ENCODE peak calls at places on chromosomes 5 and 9, in five cellular contexts. Z, N, X, C and D are unnamed samples.

GRCh38 chr5:56681346-56681745 is 134.0 kb upstream of the MAP3K1 start:
- DNase-seq in X (no peak), Z (no peak), N (no peak), C (no peak), D (no peak)

GRCh38 chr5:133289686-133290367 is 238.0 kb downstream of the HSPA4 start:
- DNase-seq in X (peak), Z (no peak), N (no peak), C (no peak), D (peak)

GRCh38 chr5:11801061-11801460 is 103.2 kb downstream of the CTNND2 start:
- DNase-seq in C (no peak), Z (no peak), X (no peak), N (no peak), D (no peak)

GRCh38 chr5:74693176-74693575 is 8.1 kb downstream of the HEXB start:
- DNase-seq in Z (no peak), N (no peak), C (no peak), X (no peak), D (no peak)

GRCh38 chr5:33785571-33785970 is 106.2 kb downstream of the ADAMTS12 start:
- DNase-seq in X (no peak), N (no peak), C (no peak), Z (no peak), D (no peak)

GRCh38 chr9:87569008-87569908 is 71.6 kb downstream of the DAPK1 start:
- DNase-seq in C (no peak), Z (no peak), N (no peak), X (peak), D (no peak)

GRCh38 chr5:143749581-143750204 is 62.3 kb upstream of the HMHB1 start:
- DNase-seq in C (no peak), Z (no peak), X (no peak), N (no peak), D (no peak)

GRCh38 chr9:136803551-136804508 is 3.9 kb upstream of the RABL6 start:
- DNase-seq in X (no peak), Z (no peak), C (no peak), N (no peak), D (no peak)

GRCh38 chr5:96344678-96345612 is 88.1 kb downstream of the PCSK1 start:
- DNase-seq in C (no peak), X (peak), N (no peak), Z (peak), D (peak)

GRCh38 chr5:82597437-82597836 is 319.3 kb upstream of the RPS23 start:
- DNase-seq in Z (no peak), C (no peak), X (no peak), N (no peak), D (no peak)

GRCh38 chr9:134455951-134456739 is 129.9 kb downstream of the RXRA start:
- DNase-seq in X (no peak), C (peak), Z (peak), N (peak), D (no peak)

GRCh38 chr9:69186841-69187611 is 12.9 kb downstream of the TJP2 start:
- DNase-seq in Z (no peak), C (no peak), X (peak), N (no peak), D (peak)

GRCh38 chr5:26647781-26648180 is 390.6 kb downstream of the CDH9 start:
- DNase-seq in Z (no peak), N (no peak), C (no peak), X (no peak), D (no peak)

GRCh38 chr9:131872006-131872405 is 132.1 kb upstream of the RAPGEF1 start:
- DNase-seq in C (no peak), N (no peak), Z (no peak), X (no peak), D (no peak)

GRCh38 chr5:142432369-142432863 is 107.6 kb upstream of the SPRY4 start:
- DNase-seq in N (peak), C (no peak), Z (no peak), X (no peak), D (no peak)

GRCh38 chr9:76876098-76876497 is 29.8 kb downstream of the PRUNE2 start:
- DNase-seq in X (no peak), C (no peak), Z (no peak), N (no peak), D (no peak)

GRCh38 chr5:148005788-148006520 is 57.8 kb upstream of the SPINK5 start:
- DNase-seq in N (no peak), C (no peak), X (no peak), Z (no peak), D (peak)

GRCh38 chr9:133612051-133612450 is 2.9 kb upstream of the FAM163B start:
- DNase-seq in N (no peak), C (no peak), X (no peak), Z (no peak), D (no peak)

GRCh38 chr5:172828911-172829431 is 5.1 kb upstream of the ERGIC1 start:
- DNase-seq in X (no peak), Z (no peak), N (no peak), C (no peak), D (no peak)

GRCh38 chr9:137103206-137103999 is 11.1 kb downstream of the DPP7 start:
- DNase-seq in Z (no peak), N (no peak), C (no peak), X (no peak), D (no peak)